ENCODE peak calls at places on chromosomes 11 and 22, in five cellular contexts. D, P, A, O and I are unnamed samples.
A peak's percentile ranks its signal among the peaks of the same experiment; 100 is the strongest.

GRCh38 chr11:119977881-119978280 is 160.0 kb downstream of the TRIM29 start:
- DNase-seq in D (no peak), P (no peak), A (no peak), O (no peak), I (no peak)

GRCh38 chr22:45887202-45888131 is 89.5 kb downstream of the WNT7B start:
- DNase-seq in D (no peak), P (no peak), A (no peak), O (no peak), I (peak; percentile 74)

GRCh38 chr22:44398791-44399190 is 86.0 kb upstream of the SHISAL1 start:
- DNase-seq in D (no peak), P (no peak), A (no peak), O (peak; percentile 54), I (no peak)

GRCh38 chr22:38303974-38304373 is 13.3 kb downstream of the CSNK1E start:
- DNase-seq in D (no peak), P (no peak), A (no peak), O (no peak), I (no peak)

GRCh38 chr11:119673389-119674336 is 55.3 kb downstream of the NECTIN1 start:
- DNase-seq in D (no peak), P (peak; percentile 65), A (no peak), O (no peak), I (no peak)

GRCh38 chr11:15923169-15923568 is 433.2 kb downstream of the SOX6 start:
- DNase-seq in D (no peak), P (no peak), A (peak; percentile 9), O (no peak), I (no peak)

GRCh38 chr11:46513934-46514342 is 79.9 kb downstream of the AMBRA1 start:
- DNase-seq in D (peak; percentile 41), P (no peak), A (peak; percentile 67), O (no peak), I (no peak)

GRCh38 chr22:36010913-36011312 is 17.7 kb downstream of the RBFOX2 start:
- DNase-seq in D (peak; percentile 92), P (no peak), A (peak; percentile 87), O (no peak), I (no peak)

GRCh38 chr11:113477321-113477720 is 2.1 kb upstream of the DRD2 start:
- DNase-seq in D (no peak), P (no peak), A (no peak), O (no peak), I (no peak)

GRCh38 chr11:26578998-26579635 is 7.1 kb upstream of the MUC15 start:
- DNase-seq in D (no peak), P (no peak), A (peak; percentile 76), O (no peak), I (no peak)

GRCh38 chr22:49006207-49007012 is 821.3 kb downstream of the BRD1 start:
- DNase-seq in D (no peak), P (no peak), A (no peak), O (no peak), I (no peak)

GRCh38 chr11:87038235-87038960 is 664 bp downstream of the TMEM135 start:
- DNase-seq in D (no peak), P (no peak), A (peak; percentile 17), O (no peak), I (no peak)

GRCh38 chr11:34431979-34432378 is 6.8 kb upstream of the CAT start:
- DNase-seq in D (no peak), P (no peak), A (no peak), O (no peak), I (no peak)

GRCh38 chr11:132718711-132719641 is 813.3 kb downstream of the OPCML start:
- DNase-seq in D (peak; percentile 8), P (no peak), A (peak; percentile 1), O (no peak), I (no peak)

GRCh38 chr11:69694781-69695180 is 9.0 kb downstream of the FGF19 start:
- DNase-seq in D (no peak), P (no peak), A (no peak), O (no peak), I (no peak)

GRCh38 chr11:74570266-74571061 is 21.9 kb upstream of the POLD3 start:
- DNase-seq in D (peak; percentile 53), P (peak; percentile 13), A (peak; percentile 77), O (no peak), I (no peak)

GRCh38 chr11:36703055-36703404 is 105.0 kb upstream of the RAG2 start:
- DNase-seq in D (no peak), P (peak; percentile 16), A (no peak), O (no peak), I (no peak)

GRCh38 chr11:129738242-129738641 is 77.4 kb upstream of the TMEM45B start:
- DNase-seq in D (no peak), P (no peak), A (no peak), O (no peak), I (no peak)

GRCh38 chr11:112780351-112781043 is 180.7 kb upstream of the NCAM1 start:
- DNase-seq in D (peak; percentile 5), P (no peak), A (peak; percentile 41), O (no peak), I (no peak)

GRCh38 chr11:116808262-116809175 is 14.6 kb downstream of the APOA4 start:
- DNase-seq in D (peak; percentile 32), P (no peak), A (peak; percentile 97), O (no peak), I (peak; percentile 76)

GRCh38 chr22:33781396-33781795 is 138.9 kb downstream of the LARGE1 start:
- DNase-seq in D (peak; percentile 33), P (no peak), A (peak; percentile 7), O (no peak), I (no peak)

GRCh38 chr11:35274909-35275807 is 136.2 kb downstream of the CD44 start:
- DNase-seq in D (no peak), P (no peak), A (no peak), O (no peak), I (peak; percentile 92)

GRCh38 chr22:29040385-29041275 is 21.0 kb downstream of the C22orf31 start:
- DNase-seq in D (peak; percentile 93), P (peak; percentile 36), A (peak; percentile 93), O (no peak), I (peak; percentile 58)

GRCh38 chr22:44132724-44133123 is 48.0 kb upstream of the PARVG start:
- DNase-seq in D (no peak), P (no peak), A (no peak), O (no peak), I (no peak)

GRCh38 chr22:44669725-44670027 is 32.3 kb upstream of the PRR5 start:
- DNase-seq in D (peak; percentile 37), P (no peak), A (no peak), O (no peak), I (no peak)

GRCh38 chr11:46277313-46277622 is 194 bp upstream of the CREB3L1 start:
- DNase-seq in D (peak; percentile 62), P (no peak), A (peak; percentile 69), O (no peak), I (peak; percentile 85)

GRCh38 chr11:22976146-22976545 is 115.9 kb upstream of the CCDC179 start:
- DNase-seq in D (peak; percentile 91), P (no peak), A (peak; percentile 80), O (no peak), I (peak; percentile 32)

GRCh38 chr11:102830328-102830727 is 13.1 kb downstream of the MMP3 start:
- DNase-seq in D (peak; percentile 29), P (no peak), A (peak; percentile 39), O (no peak), I (no peak)

GRCh38 chr11:102819491-102819890 is 21.5 kb upstream of the MMP1 start:
- DNase-seq in D (no peak), P (no peak), A (no peak), O (no peak), I (no peak)

GRCh38 chr11:102829671-102830070 is 13.7 kb downstream of the MMP3 start:
- DNase-seq in D (no peak), P (no peak), A (no peak), O (no peak), I (no peak)

GRCh38 chr11:102824541-102824940 is 18.9 kb downstream of the MMP3 start:
- DNase-seq in D (no peak), P (no peak), A (no peak), O (no peak), I (no peak)
- H3K4me3 ChIP-seq in D (no peak overlapping the region), P (no peak overlapping the region), A (no peak overlapping the region), O (no peak overlapping the region), I (no peak overlapping the region)

DNA sequence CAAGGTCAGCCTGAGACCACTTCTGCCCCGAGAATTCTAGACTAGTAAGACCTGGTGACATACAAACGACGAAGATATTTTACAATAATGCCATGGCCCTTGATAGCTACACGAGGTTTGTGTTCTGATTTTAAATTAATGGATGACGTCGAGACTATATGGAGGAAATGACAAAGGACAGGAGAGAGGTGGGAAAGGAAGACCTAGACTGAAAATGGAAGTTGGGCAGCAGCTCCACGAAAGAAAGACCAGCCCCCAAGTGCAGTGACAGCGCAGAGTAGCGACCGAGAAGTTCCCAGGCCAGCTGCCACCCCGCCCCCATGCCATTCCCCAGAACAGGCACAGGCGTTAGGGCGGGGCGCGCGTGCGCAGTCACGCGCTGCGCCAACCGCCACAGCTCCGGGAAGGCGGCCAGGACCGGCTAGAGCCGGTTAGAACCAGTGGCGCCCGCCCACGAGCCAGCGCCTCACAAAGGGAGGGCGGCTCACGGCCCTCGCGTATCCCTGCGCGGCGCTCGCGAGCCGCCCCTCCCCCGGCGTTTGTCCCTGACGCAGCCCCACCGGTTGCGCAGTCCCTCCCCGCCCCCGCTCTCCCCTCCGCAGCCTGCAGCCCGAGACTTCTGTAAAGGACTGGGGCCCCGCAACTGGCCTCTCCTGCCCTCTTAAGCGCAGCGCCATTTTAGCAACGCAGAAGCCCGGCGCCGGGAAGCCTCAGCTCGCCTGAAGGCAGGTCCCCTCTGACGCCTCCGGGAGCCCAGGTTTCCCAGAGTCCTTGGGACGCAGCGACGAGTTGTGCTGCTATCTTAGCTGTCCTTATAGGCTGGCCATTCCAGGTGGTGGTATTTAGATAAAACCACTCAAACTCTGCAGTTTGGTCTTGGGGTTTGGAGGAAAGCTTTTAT is 1.5 kb upstream of the MALAT1 start:
- DNase-seq in D (peak; percentile 97), P (peak; percentile 95), A (peak; percentile 98), O (peak; percentile 99), I (peak; percentile 99)
- TF ChIP-seq CTCF in D (no peak), P (no peak), A (no peak), O (no peak), I (no peak)

DNA sequence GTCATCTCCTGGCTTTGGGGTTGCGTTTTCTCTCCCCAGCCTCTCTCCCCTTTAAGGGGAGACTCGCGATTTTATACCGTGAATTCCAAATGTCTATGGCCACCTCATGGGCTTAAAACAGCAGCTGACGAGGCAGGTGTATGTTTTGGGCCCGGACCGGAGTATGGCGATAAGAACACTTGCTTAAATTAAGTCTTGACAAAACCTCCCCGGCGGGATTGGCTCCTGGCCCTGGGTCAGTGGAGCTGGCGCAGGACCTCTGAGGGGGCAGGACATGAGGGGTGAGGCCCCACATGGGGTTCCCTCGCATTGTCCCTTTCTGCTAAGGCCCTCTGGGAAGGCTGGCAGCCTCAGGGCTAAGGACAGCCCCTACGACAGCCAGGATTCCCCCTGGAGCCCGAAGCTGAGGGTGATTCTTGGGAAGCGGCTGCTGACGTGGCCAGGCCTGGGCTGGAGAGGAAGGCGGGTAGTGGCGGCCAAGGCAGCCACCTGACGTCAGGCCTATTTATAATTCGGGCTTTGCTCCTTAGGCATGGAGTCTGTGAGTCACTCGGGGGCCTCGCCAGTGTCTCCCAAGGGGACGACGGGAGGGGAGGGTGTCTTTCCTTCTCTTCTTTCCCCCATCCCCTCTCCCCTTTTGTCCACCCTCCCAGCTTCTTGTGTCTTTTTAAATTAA is 12.7 kb downstream of the MYO18B start:
- DNase-seq in D (peak; percentile 80), P (no peak), A (peak; percentile 96), O (peak; percentile 97), I (no peak)
- H3K4me3 ChIP-seq in D (no peak overlapping the region), P (no peak overlapping the region), A (no peak overlapping the region), O (peak overlapping the region; percentile 55), I (no peak overlapping the region)

DNA sequence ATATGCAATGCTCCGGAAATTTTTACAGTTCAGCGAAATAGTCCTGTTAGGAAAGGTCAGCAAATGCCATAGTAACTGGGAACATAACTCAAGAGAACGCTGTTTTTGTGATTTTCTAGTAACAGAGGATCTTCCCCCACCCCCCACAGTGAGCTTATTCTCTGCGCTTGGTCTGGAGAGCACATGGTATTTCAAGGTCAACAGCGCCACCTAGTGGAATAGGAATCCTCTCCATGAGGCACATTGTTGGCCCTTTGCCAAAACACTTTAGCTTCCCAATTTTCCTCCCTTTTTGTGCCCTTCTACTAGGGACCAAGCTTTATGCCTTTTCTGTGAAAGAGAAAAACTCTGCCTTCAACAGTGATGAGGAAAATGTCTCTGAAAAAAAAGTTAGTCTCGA is 13.2 kb upstream of the OR4C12 start:
- DNase-seq in D (peak; percentile 50), P (peak; percentile 12), A (peak; percentile 82), O (no peak), I (no peak)
- TF ChIP-seq CTCF in D (peak; percentile 39), P (peak; percentile 58), A (peak; percentile 51), O (no peak), I (peak; percentile 40)